ENCODE peak calls at places on chromosomes 16 and 17, in seven cellular contexts. One of them, this sample, is unnamed.

GRCh38 chr16:56346131-56346890 is 79.0 kb downstream of the AMFR start:
- DNase-seq in activated CD8-positive, alpha-beta memory T cell treated with anti-CD3 and anti-CD28 coated beads, Interleukin-2, amount 50 U/mL, for 48 hours: no peak
- DNase-seq in tibial artery: no peak
- DNase-seq in WTC11: no peak
- DNase-seq in amygdala: no peak
- DNase-seq in kidney tubule cell: no peak
- DNase-seq in M059J: no peak
- DNase-seq in this sample: no peak

GRCh38 chr17:75109407-75110236 is at the start of gene ARMC7:
- DNase-seq in WTC11: peak; percentile 95
- DNase-seq in M059J: peak; percentile 83
- DNase-seq in tibial artery: peak; percentile 95
- DNase-seq in activated CD8-positive, alpha-beta memory T cell treated with anti-CD3 and anti-CD28 coated beads, Interleukin-2, amount 50 U/mL, for 48 hours: peak; percentile 97
- DNase-seq in amygdala: peak; percentile 74
- DNase-seq in kidney tubule cell: peak; percentile 89
- DNase-seq in this sample: peak; percentile 96

GRCh38 chr17:74190154-74190553 is 13.3 kb upstream of the RPL38 start:
- DNase-seq in WTC11: no peak
- DNase-seq in activated CD8-positive, alpha-beta memory T cell treated with anti-CD3 and anti-CD28 coated beads, Interleukin-2, amount 50 U/mL, for 48 hours: no peak
- DNase-seq in tibial artery: no peak
- DNase-seq in amygdala: no peak
- DNase-seq in M059J: peak; percentile 51
- DNase-seq in kidney tubule cell: peak; percentile 29
- DNase-seq in this sample: no peak

GRCh38 chr16:50096791-50097190 is 31.0 kb downstream of the HEATR3 start:
- DNase-seq in M059J: peak; percentile 83
- DNase-seq in kidney tubule cell: peak; percentile 10
- DNase-seq in amygdala: no peak
- DNase-seq in WTC11: no peak
- DNase-seq in activated CD8-positive, alpha-beta memory T cell treated with anti-CD3 and anti-CD28 coated beads, Interleukin-2, amount 50 U/mL, for 48 hours: no peak
- DNase-seq in tibial artery: no peak
- DNase-seq in this sample: no peak

GRCh38 chr16:65964752-65965151 is 401.7 kb upstream of the CDH5 start:
- DNase-seq in activated CD8-positive, alpha-beta memory T cell treated with anti-CD3 and anti-CD28 coated beads, Interleukin-2, amount 50 U/mL, for 48 hours: no peak
- DNase-seq in kidney tubule cell: no peak
- DNase-seq in amygdala: no peak
- DNase-seq in WTC11: peak; percentile 32
- DNase-seq in tibial artery: no peak
- DNase-seq in M059J: no peak
- DNase-seq in this sample: no peak

GRCh38 chr17:42458497-42459255 is at the start of gene ATP6V0A1:
- DNase-seq in M059J: peak; percentile 72
- DNase-seq in kidney tubule cell: peak; percentile 88
- DNase-seq in amygdala: peak; percentile 93
- DNase-seq in activated CD8-positive, alpha-beta memory T cell treated with anti-CD3 and anti-CD28 coated beads, Interleukin-2, amount 50 U/mL, for 48 hours: peak; percentile 98
- DNase-seq in tibial artery: peak; percentile 97
- DNase-seq in WTC11: peak; percentile 97
- DNase-seq in this sample: peak; percentile 99

GRCh38 chr17:78922876-78923498 is 2.2 kb downstream of the TIMP2 start:
- DNase-seq in kidney tubule cell: no peak
- DNase-seq in WTC11: no peak
- DNase-seq in tibial artery: no peak
- DNase-seq in M059J: no peak
- DNase-seq in activated CD8-positive, alpha-beta memory T cell treated with anti-CD3 and anti-CD28 coated beads, Interleukin-2, amount 50 U/mL, for 48 hours: no peak
- DNase-seq in amygdala: no peak
- DNase-seq in this sample: no peak

GRCh38 chr16:70383421-70383960 is 36.8 kb downstream of the DDX19A start:
- DNase-seq in tibial artery: no peak
- DNase-seq in activated CD8-positive, alpha-beta memory T cell treated with anti-CD3 and anti-CD28 coated beads, Interleukin-2, amount 50 U/mL, for 48 hours: no peak
- DNase-seq in amygdala: no peak
- DNase-seq in kidney tubule cell: no peak
- DNase-seq in WTC11: no peak
- DNase-seq in M059J: no peak
- DNase-seq in this sample: no peak

GRCh38 chr16:16778322-16778721 is 399.4 kb downstream of the NPIPA7 start:
- DNase-seq in amygdala: no peak
- DNase-seq in WTC11: no peak
- DNase-seq in tibial artery: no peak
- DNase-seq in activated CD8-positive, alpha-beta memory T cell treated with anti-CD3 and anti-CD28 coated beads, Interleukin-2, amount 50 U/mL, for 48 hours: no peak
- DNase-seq in M059J: no peak
- DNase-seq in kidney tubule cell: no peak
- DNase-seq in this sample: no peak

GRCh38 chr17:46035112-46035818 is 36.2 kb downstream of the STH start:
- DNase-seq in kidney tubule cell: peak; percentile 44
- DNase-seq in M059J: peak; percentile 55
- DNase-seq in WTC11: no peak
- DNase-seq in activated CD8-positive, alpha-beta memory T cell treated with anti-CD3 and anti-CD28 coated beads, Interleukin-2, amount 50 U/mL, for 48 hours: no peak
- DNase-seq in amygdala: no peak
- DNase-seq in tibial artery: no peak
- DNase-seq in this sample: no peak

GRCh38 chr17:73474370-73474988 is 162.7 kb upstream of the CDC42EP4 start:
- DNase-seq in M059J: peak; percentile 40
- DNase-seq in activated CD8-positive, alpha-beta memory T cell treated with anti-CD3 and anti-CD28 coated beads, Interleukin-2, amount 50 U/mL, for 48 hours: no peak
- DNase-seq in amygdala: no peak
- DNase-seq in tibial artery: peak; percentile 72
- DNase-seq in WTC11: no peak
- DNase-seq in kidney tubule cell: peak; percentile 67
- DNase-seq in this sample: no peak